ENCODE peak calls at places on chromosomes 16 and 17, in six cellular contexts. D is lung, B is AG04450, A is GM23248, P is endodermal cell, X is OCI-LY7. R is an unnamed sample.

GRCh38 chr16:85699628-85700027 is 10.9 kb upstream of the GINS2 start:
- DNase-seq in B (no peak), P (no peak), D (no peak), A (peak; percentile 82), X (no peak), R (no peak)

GRCh38 chr17:76709077-76709950 is 1.5 kb downstream of the MXRA7 start:
- DNase-seq in A (peak; percentile 98), D (peak; percentile 67), P (peak; percentile 92), X (no peak), B (peak; percentile 95), R (no peak)

GRCh38 chr16:13441675-13442074 is 478.3 kb upstream of the ERCC4 start:
- DNase-seq in D (no peak), X (no peak), A (no peak), P (no peak), B (no peak), R (no peak)

GRCh38 chr16:10744370-10745030 is 858 bp downstream of the NUBP1 start:
- DNase-seq in P (no peak), B (no peak), A (peak; percentile 72), X (no peak), D (no peak), R (no peak)

GRCh38 chr17:58335779-58336455 is 7.3 kb upstream of the TSPOAP1 start:
- DNase-seq in A (no peak), P (peak; percentile 53), B (no peak), D (no peak), X (peak; percentile 89), R (no peak)

GRCh38 chr17:37220609-37220953 is 155.2 kb upstream of the C17orf78 start:
- DNase-seq in X (peak; percentile 25), A (peak; percentile 65), P (peak; percentile 79), D (no peak), B (peak; percentile 16), R (no peak)

GRCh38 chr17:48333034-48333491 is 97.0 kb downstream of the SKAP1 start:
- DNase-seq in X (no peak), D (no peak), B (no peak), A (peak; percentile 76), P (no peak), R (no peak)

GRCh38 chr17:41619162-41619933 is 5.0 kb downstream of the KRT17 start:
- DNase-seq in X (no peak), P (peak; percentile 45), D (no peak), B (no peak), A (no peak), R (no peak)

GRCh38 chr16:12611006-12611477 is 192.6 kb downstream of the CPPED1 start:
- DNase-seq in X (no peak), D (no peak), B (no peak), P (no peak), A (no peak), R (no peak)

GRCh38 chr17:79135011-79135410 is 60.4 kb downstream of the ENGASE start:
- DNase-seq in D (no peak), B (no peak), P (no peak), A (no peak), X (no peak), R (no peak)

GRCh38 chr16:68564367-68564985 is 25.4 kb downstream of the ZFP90 start:
- DNase-seq in D (no peak), P (no peak), B (no peak), X (peak; percentile 5), A (peak; percentile 28), R (no peak)
- H3K9me3 ChIP-seq in D (peaks cover 79% of the 10 kb centered on the region), P (peaks cover 100% of the 10 kb centered on the region), B (peaks cover 56% of the 10 kb centered on the region), X (peaks cover 63% of the 10 kb centered on the region), A (peaks cover 46% of the 10 kb centered on the region), R (peaks cover 46% of the 10 kb centered on the region)

GRCh38 chr16:60151987-60152386 is 1417.9 kb upstream of the GOT2 start:
- DNase-seq in B (no peak), A (no peak), P (no peak), D (no peak), X (no peak), R (no peak)
- H3K9me3 ChIP-seq in B (no peaks in the 10 kb centered on the region), A (no peaks in the 10 kb centered on the region), P (peaks cover 5% of the 10 kb centered on the region), D (no peaks in the 10 kb centered on the region), X (no peaks in the 10 kb centered on the region), R (peaks cover 4% of the 10 kb centered on the region)

GRCh38 chr16:3306078-3306477 is 781 bp downstream of the ZNF75A start:
- DNase-seq in P (no peak), A (no peak), D (no peak), B (no peak), X (no peak), R (no peak)
- H3K9me3 ChIP-seq in P (peaks cover 79% of the 10 kb centered on the region), A (peaks cover 9% of the 10 kb centered on the region), D (peaks cover 2% of the 10 kb centered on the region), B (peaks cover 73% of the 10 kb centered on the region), X (no peaks in the 10 kb centered on the region), R (peaks cover 16% of the 10 kb centered on the region)

DNA sequence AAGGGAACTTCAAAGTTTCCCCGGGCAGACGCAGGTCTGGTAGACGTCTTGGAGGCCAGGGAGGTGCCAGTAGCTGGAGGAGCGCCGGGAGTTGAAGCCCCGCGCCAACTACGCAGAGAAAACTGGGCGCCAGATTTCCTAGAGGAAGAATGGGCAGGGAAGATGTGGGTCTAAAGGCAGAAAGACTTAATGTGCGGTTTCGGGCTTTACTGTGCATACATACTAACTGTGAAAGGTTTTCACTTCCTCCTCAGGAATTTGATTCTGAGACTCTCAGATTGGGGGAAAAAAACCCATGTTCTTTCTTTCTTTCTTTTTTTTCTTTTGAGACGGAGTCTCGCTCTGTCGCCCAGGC is 331 bp upstream of the ZNF287 start:
- DNase-seq in A (no peak), D (no peak), X (no peak), B (no peak), P (no peak), R (no peak)
- H3K9me3 ChIP-seq in A (no peaks in the 10 kb centered on the region), D (no peaks in the 10 kb centered on the region), X (no peaks in the 10 kb centered on the region), B (peaks cover 4% of the 10 kb centered on the region), P (no peaks in the 10 kb centered on the region), R (no peaks in the 10 kb centered on the region)

DNA sequence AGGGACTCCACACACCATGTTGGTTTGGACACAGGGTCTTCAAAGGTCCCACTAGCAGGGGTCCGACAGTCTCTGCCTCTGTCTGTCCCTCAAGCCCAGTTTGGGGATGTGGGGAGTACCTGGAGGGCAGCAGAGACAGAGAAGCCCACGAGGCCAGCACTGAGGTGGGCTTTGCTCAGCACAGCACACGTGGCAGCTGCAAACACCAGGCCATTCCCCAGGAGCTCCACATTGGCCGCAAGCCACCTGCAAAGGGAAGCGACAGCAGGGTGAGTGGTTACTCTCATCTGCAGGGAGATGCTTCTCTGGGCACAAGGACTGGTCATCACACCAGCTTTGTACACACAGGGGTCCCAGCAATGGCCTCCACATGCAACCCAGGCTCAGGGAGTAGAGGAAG is 62.0 kb downstream of the ABCC6 start:
- DNase-seq in X (no peak), D (no peak), B (no peak), A (no peak), P (no peak), R (no peak)
- H3K9me3 ChIP-seq in X (no peaks in the 10 kb centered on the region), D (no peaks in the 10 kb centered on the region), B (peaks cover 16% of the 10 kb centered on the region), A (no peaks in the 10 kb centered on the region), P (peaks cover 34% of the 10 kb centered on the region), R (no peaks in the 10 kb centered on the region)

GRCh38 chr16:63066552-63066951 is 1030.3 kb upstream of the CDH8 start:
- DNase-seq in A (no peak), B (no peak), X (no peak), D (no peak), P (no peak), R (no peak)
- H3K9me3 ChIP-seq in A (no peaks in the 10 kb centered on the region), B (peaks cover under 1% of the 10 kb centered on the region), X (no peaks in the 10 kb centered on the region), D (no peaks in the 10 kb centered on the region), P (no peaks in the 10 kb centered on the region), R (peaks cover 3% of the 10 kb centered on the region)

GRCh38 chr16:35364263-35364662 is 1904.9 kb downstream of the TP53TG3F start:
- DNase-seq in D (no peak), B (no peak), X (no peak), A (no peak), P (no peak), R (no peak)
- H3K9me3 ChIP-seq in D (no peaks in the 10 kb centered on the region), B (peaks cover 22% of the 10 kb centered on the region), X (no peaks in the 10 kb centered on the region), A (no peaks in the 10 kb centered on the region), P (peaks cover 86% of the 10 kb centered on the region), R (peaks cover 2% of the 10 kb centered on the region)

DNA sequence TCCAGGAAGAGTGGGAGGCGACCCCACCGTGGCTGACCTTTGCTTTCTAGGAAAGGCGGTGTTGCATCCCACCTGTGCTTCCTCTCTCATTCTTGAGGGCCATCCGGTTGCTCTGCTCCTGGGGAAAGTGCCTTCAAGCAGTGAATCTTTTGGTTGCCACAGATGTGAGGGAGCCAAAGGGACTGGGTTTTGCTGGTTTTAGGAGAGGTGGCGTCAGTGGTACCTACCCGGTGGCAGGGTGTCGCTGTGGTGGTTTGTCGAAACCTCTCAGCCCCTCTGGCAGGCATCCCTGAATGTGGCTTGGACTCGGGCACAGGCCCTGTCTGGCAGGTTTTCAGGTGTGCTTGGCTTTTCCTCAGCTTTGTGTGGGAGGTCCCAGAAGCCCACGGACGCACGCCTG is 611.5 kb downstream of the KCNJ18 start:
- DNase-seq in A (no peak), X (no peak), P (no peak), B (no peak), D (no peak), R (no peak)
- H3K9me3 ChIP-seq in A (no peaks in the 10 kb centered on the region), X (no peaks in the 10 kb centered on the region), P (peaks cover 54% of the 10 kb centered on the region), B (peaks cover 67% of the 10 kb centered on the region), D (no peaks in the 10 kb centered on the region), R (no peaks in the 10 kb centered on the region)

GRCh38 chr17:54455251-54455868 is 445.3 kb upstream of the TOM1L1 start:
- DNase-seq in P (no peak), B (no peak), A (no peak), D (no peak), X (peak; percentile 3), R (no peak)
- H3K9me3 ChIP-seq in P (peaks cover 60% of the 10 kb centered on the region), B (peaks cover 11% of the 10 kb centered on the region), A (peaks cover 6% of the 10 kb centered on the region), D (peaks cover 9% of the 10 kb centered on the region), X (peaks cover 16% of the 10 kb centered on the region), R (no peaks in the 10 kb centered on the region)

R was measured in T-helper 17 cell.